ENCODE peak calls at places on chromosomes 7 and 10, in nine cellular contexts. One of them, this sample, is unnamed.

GRCh38 chr10:16944961-16945360 is 127.7 kb upstream of the RSU1 start:
- DNase-seq in SJSA1: no peak
- DNase-seq in SK-MEL-5: no peak
- DNase-seq in stimulated activated CD4-positive, alpha-beta T cell treated with anti-CD3 and anti-CD28 coated beads, Interleukin-2, amount 100 ng/mL, for 48 hours: no peak
- DNase-seq in HL-60: no peak
- DNase-seq in ELF-1: no peak
- DNase-seq in left cardiac atrium: no peak
- DNase-seq in SW480: no peak
- DNase-seq in AG20443: no peak
- DNase-seq in this sample: no peak

GRCh38 chr7:127905491-127906330 is 125.5 kb downstream of the LRRC4 start:
- DNase-seq in SW480: no peak
- DNase-seq in SJSA1: peak; percentile 36
- DNase-seq in SK-MEL-5: no peak
- DNase-seq in left cardiac atrium: no peak
- DNase-seq in stimulated activated CD4-positive, alpha-beta T cell treated with anti-CD3 and anti-CD28 coated beads, Interleukin-2, amount 100 ng/mL, for 48 hours: no peak
- DNase-seq in HL-60: no peak
- DNase-seq in AG20443: peak; percentile 49
- DNase-seq in ELF-1: peak; percentile 64
- DNase-seq in this sample: no peak

GRCh38 chr10:70212277-70212676 is 21.0 kb downstream of the PPA1 start:
- DNase-seq in stimulated activated CD4-positive, alpha-beta T cell treated with anti-CD3 and anti-CD28 coated beads, Interleukin-2, amount 100 ng/mL, for 48 hours: no peak
- DNase-seq in SJSA1: no peak
- DNase-seq in SK-MEL-5: no peak
- DNase-seq in left cardiac atrium: no peak
- DNase-seq in HL-60: no peak
- DNase-seq in AG20443: no peak
- DNase-seq in SW480: no peak
- DNase-seq in ELF-1: no peak
- DNase-seq in this sample: no peak

GRCh38 chr10:51244739-51245138 is 170.5 kb downstream of the PRKG1 start:
- DNase-seq in stimulated activated CD4-positive, alpha-beta T cell treated with anti-CD3 and anti-CD28 coated beads, Interleukin-2, amount 100 ng/mL, for 48 hours: no peak
- DNase-seq in SW480: no peak
- DNase-seq in SK-MEL-5: no peak
- DNase-seq in left cardiac atrium: no peak
- DNase-seq in ELF-1: peak; percentile 66
- DNase-seq in AG20443: peak; percentile 79
- DNase-seq in HL-60: no peak
- DNase-seq in SJSA1: no peak
- DNase-seq in this sample: no peak

GRCh38 chr10:79380918-79381775 is 33.9 kb downstream of the PPIF start:
- DNase-seq in SJSA1: no peak
- DNase-seq in stimulated activated CD4-positive, alpha-beta T cell treated with anti-CD3 and anti-CD28 coated beads, Interleukin-2, amount 100 ng/mL, for 48 hours: no peak
- DNase-seq in left cardiac atrium: peak; percentile 15
- DNase-seq in ELF-1: no peak
- DNase-seq in SW480: no peak
- DNase-seq in SK-MEL-5: no peak
- DNase-seq in HL-60: no peak
- DNase-seq in AG20443: no peak
- DNase-seq in this sample: no peak

GRCh38 chr10:79404231-79404609 is 41.2 kb downstream of the ZCCHC24 start:
- DNase-seq in stimulated activated CD4-positive, alpha-beta T cell treated with anti-CD3 and anti-CD28 coated beads, Interleukin-2, amount 100 ng/mL, for 48 hours: no peak
- DNase-seq in SW480: peak; percentile 60
- DNase-seq in ELF-1: peak; percentile 76
- DNase-seq in SJSA1: no peak
- DNase-seq in left cardiac atrium: peak; percentile 82
- DNase-seq in HL-60: peak; percentile 64
- DNase-seq in AG20443: peak; percentile 83
- DNase-seq in SK-MEL-5: peak; percentile 20
- DNase-seq in this sample: no peak

GRCh38 chr7:105680505-105681187 is 99.4 kb upstream of the EFCAB10 start:
- DNase-seq in SK-MEL-5: no peak
- DNase-seq in ELF-1: peak; percentile 92
- DNase-seq in stimulated activated CD4-positive, alpha-beta T cell treated with anti-CD3 and anti-CD28 coated beads, Interleukin-2, amount 100 ng/mL, for 48 hours: no peak
- DNase-seq in SJSA1: no peak
- DNase-seq in AG20443: no peak
- DNase-seq in SW480: no peak
- DNase-seq in left cardiac atrium: peak; percentile 54
- DNase-seq in HL-60: no peak
- DNase-seq in this sample: no peak

GRCh38 chr7:142134944-142135343 is 23.4 kb downstream of the MGAM2 start:
- DNase-seq in HL-60: peak; percentile 70
- DNase-seq in SJSA1: no peak
- DNase-seq in AG20443: no peak
- DNase-seq in ELF-1: no peak
- DNase-seq in SW480: no peak
- DNase-seq in stimulated activated CD4-positive, alpha-beta T cell treated with anti-CD3 and anti-CD28 coated beads, Interleukin-2, amount 100 ng/mL, for 48 hours: no peak
- DNase-seq in left cardiac atrium: no peak
- DNase-seq in SK-MEL-5: no peak
- DNase-seq in this sample: no peak

GRCh38 chr7:157900011-157900410 is 563.2 kb downstream of the DNAJB6 start:
- DNase-seq in left cardiac atrium: no peak
- DNase-seq in ELF-1: no peak
- DNase-seq in HL-60: no peak
- DNase-seq in SW480: no peak
- DNase-seq in SJSA1: no peak
- DNase-seq in stimulated activated CD4-positive, alpha-beta T cell treated with anti-CD3 and anti-CD28 coated beads, Interleukin-2, amount 100 ng/mL, for 48 hours: no peak
- DNase-seq in AG20443: no peak
- DNase-seq in SK-MEL-5: no peak
- DNase-seq in this sample: no peak

GRCh38 chr7:105975770-105976428 is 12.8 kb downstream of the CDHR3 start:
- DNase-seq in stimulated activated CD4-positive, alpha-beta T cell treated with anti-CD3 and anti-CD28 coated beads, Interleukin-2, amount 100 ng/mL, for 48 hours: no peak
- DNase-seq in ELF-1: peak; percentile 37
- DNase-seq in SJSA1: no peak
- DNase-seq in AG20443: no peak
- DNase-seq in SK-MEL-5: no peak
- DNase-seq in left cardiac atrium: no peak
- DNase-seq in SW480: no peak
- DNase-seq in HL-60: no peak
- DNase-seq in this sample: no peak

GRCh38 chr7:131544449-131545425 is 11.7 kb downstream of the PODXL start:
- DNase-seq in SK-MEL-5: peak; percentile 76
- DNase-seq in left cardiac atrium: no peak
- DNase-seq in SW480: peak; percentile 37
- DNase-seq in ELF-1: peak; percentile 78
- DNase-seq in AG20443: peak; percentile 63
- DNase-seq in SJSA1: peak; percentile 37
- DNase-seq in HL-60: no peak
- DNase-seq in stimulated activated CD4-positive, alpha-beta T cell treated with anti-CD3 and anti-CD28 coated beads, Interleukin-2, amount 100 ng/mL, for 48 hours: no peak
- DNase-seq in this sample: no peak

GRCh38 chr7:35420657-35421056 is 166.8 kb upstream of the TBX20 start:
- DNase-seq in HL-60: no peak
- DNase-seq in SW480: peak; percentile 23
- DNase-seq in SJSA1: no peak
- DNase-seq in SK-MEL-5: peak; percentile 45
- DNase-seq in AG20443: no peak
- DNase-seq in left cardiac atrium: no peak
- DNase-seq in stimulated activated CD4-positive, alpha-beta T cell treated with anti-CD3 and anti-CD28 coated beads, Interleukin-2, amount 100 ng/mL, for 48 hours: no peak
- DNase-seq in ELF-1: no peak
- DNase-seq in this sample: no peak

GRCh38 chr7:79340212-79340611 is 113.3 kb downstream of the MAGI2 start:
- DNase-seq in SK-MEL-5: no peak
- DNase-seq in SJSA1: no peak
- DNase-seq in HL-60: no peak
- DNase-seq in AG20443: no peak
- DNase-seq in ELF-1: no peak
- DNase-seq in SW480: no peak
- DNase-seq in stimulated activated CD4-positive, alpha-beta T cell treated with anti-CD3 and anti-CD28 coated beads, Interleukin-2, amount 100 ng/mL, for 48 hours: no peak
- DNase-seq in left cardiac atrium: no peak
- DNase-seq in this sample: no peak

GRCh38 chr10:131247873-131248272 is 63.6 kb downstream of the TCERG1L start:
- DNase-seq in left cardiac atrium: no peak
- DNase-seq in SJSA1: no peak
- DNase-seq in HL-60: no peak
- DNase-seq in SW480: no peak
- DNase-seq in AG20443: no peak
- DNase-seq in stimulated activated CD4-positive, alpha-beta T cell treated with anti-CD3 and anti-CD28 coated beads, Interleukin-2, amount 100 ng/mL, for 48 hours: no peak
- DNase-seq in SK-MEL-5: no peak
- DNase-seq in ELF-1: no peak
- DNase-seq in this sample: no peak

GRCh38 chr7:150994141-150994837 is 3.5 kb downstream of the NOS3 start:
- DNase-seq in SW480: no peak
- DNase-seq in HL-60: peak; percentile 76
- DNase-seq in stimulated activated CD4-positive, alpha-beta T cell treated with anti-CD3 and anti-CD28 coated beads, Interleukin-2, amount 100 ng/mL, for 48 hours: no peak
- DNase-seq in SK-MEL-5: no peak
- DNase-seq in SJSA1: no peak
- DNase-seq in AG20443: no peak
- DNase-seq in ELF-1: no peak
- DNase-seq in left cardiac atrium: peak; percentile 83
- DNase-seq in this sample: no peak

GRCh38 chr7:112449353-112449752 is 907 bp upstream of the IFRD1 start:
- DNase-seq in stimulated activated CD4-positive, alpha-beta T cell treated with anti-CD3 and anti-CD28 coated beads, Interleukin-2, amount 100 ng/mL, for 48 hours: peak; percentile 29
- DNase-seq in AG20443: no peak
- DNase-seq in SW480: peak; percentile 97
- DNase-seq in HL-60: no peak
- DNase-seq in left cardiac atrium: no peak
- DNase-seq in ELF-1: no peak
- DNase-seq in SK-MEL-5: peak; percentile 19
- DNase-seq in SJSA1: peak; percentile 15
- DNase-seq in this sample: no peak

GRCh38 chr7:99825451-99825850 is 2.4 kb upstream of the CYP3A43 start:
- DNase-seq in SJSA1: no peak
- DNase-seq in AG20443: no peak
- DNase-seq in left cardiac atrium: no peak
- DNase-seq in HL-60: no peak
- DNase-seq in SW480: no peak
- DNase-seq in stimulated activated CD4-positive, alpha-beta T cell treated with anti-CD3 and anti-CD28 coated beads, Interleukin-2, amount 100 ng/mL, for 48 hours: no peak
- DNase-seq in SK-MEL-5: no peak
- DNase-seq in ELF-1: no peak
- DNase-seq in this sample: no peak

GRCh38 chr7:6651866-6652445 is 14.8 kb downstream of the ZNF316 start:
- DNase-seq in AG20443: no peak
- DNase-seq in SJSA1: no peak
- DNase-seq in ELF-1: no peak
- DNase-seq in SW480: no peak
- DNase-seq in stimulated activated CD4-positive, alpha-beta T cell treated with anti-CD3 and anti-CD28 coated beads, Interleukin-2, amount 100 ng/mL, for 48 hours: no peak
- DNase-seq in SK-MEL-5: no peak
- DNase-seq in HL-60: no peak
- DNase-seq in left cardiac atrium: no peak
- DNase-seq in this sample: no peak

GRCh38 chr7:37448057-37448636 is 517 bp downstream of the ELMO1 start:
- DNase-seq in AG20443: peak; percentile 13
- DNase-seq in HL-60: peak; percentile 51
- DNase-seq in left cardiac atrium: no peak
- DNase-seq in SW480: no peak
- DNase-seq in SJSA1: no peak
- DNase-seq in stimulated activated CD4-positive, alpha-beta T cell treated with anti-CD3 and anti-CD28 coated beads, Interleukin-2, amount 100 ng/mL, for 48 hours: no peak
- DNase-seq in SK-MEL-5: no peak
- DNase-seq in ELF-1: no peak
- DNase-seq in this sample: no peak

GRCh38 chr10:62037166-62037831 is 135.8 kb downstream of the ARID5B start:
- DNase-seq in left cardiac atrium: no peak
- DNase-seq in SJSA1: peak; percentile 71
- DNase-seq in HL-60: no peak
- DNase-seq in ELF-1: peak; percentile 59
- DNase-seq in SK-MEL-5: peak; percentile 91
- DNase-seq in AG20443: peak; percentile 54
- DNase-seq in SW480: no peak
- DNase-seq in stimulated activated CD4-positive, alpha-beta T cell treated with anti-CD3 and anti-CD28 coated beads, Interleukin-2, amount 100 ng/mL, for 48 hours: no peak
- DNase-seq in this sample: no peak

GRCh38 chr10:60646966-60647796 is 131.1 kb upstream of the CDK1 start:
- DNase-seq in ELF-1: no peak
- DNase-seq in SW480: peak; percentile 42
- DNase-seq in stimulated activated CD4-positive, alpha-beta T cell treated with anti-CD3 and anti-CD28 coated beads, Interleukin-2, amount 100 ng/mL, for 48 hours: peak; percentile 54
- DNase-seq in left cardiac atrium: no peak
- DNase-seq in SK-MEL-5: peak; percentile 62
- DNase-seq in HL-60: peak; percentile 18
- DNase-seq in SJSA1: peak; percentile 32
- DNase-seq in AG20443: peak; percentile 42
- DNase-seq in this sample: peak; percentile 35

GRCh38 chr7:126605056-126605455 is 647.7 kb downstream of the GRM8 start:
- DNase-seq in left cardiac atrium: no peak
- DNase-seq in AG20443: no peak
- DNase-seq in ELF-1: no peak
- DNase-seq in SJSA1: no peak
- DNase-seq in stimulated activated CD4-positive, alpha-beta T cell treated with anti-CD3 and anti-CD28 coated beads, Interleukin-2, amount 100 ng/mL, for 48 hours: no peak
- DNase-seq in HL-60: no peak
- DNase-seq in SW480: no peak
- DNase-seq in SK-MEL-5: no peak
- DNase-seq in this sample: no peak

GRCh38 chr10:44016589-44017482 is 368.1 kb downstream of the CXCL12 start:
- DNase-seq in SJSA1: no peak
- DNase-seq in stimulated activated CD4-positive, alpha-beta T cell treated with anti-CD3 and anti-CD28 coated beads, Interleukin-2, amount 100 ng/mL, for 48 hours: no peak
- DNase-seq in ELF-1: no peak
- DNase-seq in left cardiac atrium: no peak
- DNase-seq in SK-MEL-5: no peak
- DNase-seq in AG20443: peak; percentile 44
- DNase-seq in HL-60: no peak
- DNase-seq in SW480: no peak
- DNase-seq in this sample: no peak

GRCh38 chr7:20839987-20840386 is 53.3 kb upstream of the SP8 start:
- DNase-seq in left cardiac atrium: no peak
- DNase-seq in AG20443: no peak
- DNase-seq in SW480: no peak
- DNase-seq in SJSA1: no peak
- DNase-seq in HL-60: no peak
- DNase-seq in SK-MEL-5: no peak
- DNase-seq in stimulated activated CD4-positive, alpha-beta T cell treated with anti-CD3 and anti-CD28 coated beads, Interleukin-2, amount 100 ng/mL, for 48 hours: no peak
- DNase-seq in ELF-1: no peak
- DNase-seq in this sample: no peak

GRCh38 chr7:38367301-38367700 is 93.9 kb upstream of the TARP start:
- DNase-seq in SK-MEL-5: no peak
- DNase-seq in AG20443: no peak
- DNase-seq in left cardiac atrium: no peak
- DNase-seq in ELF-1: no peak
- DNase-seq in SW480: no peak
- DNase-seq in HL-60: no peak
- DNase-seq in SJSA1: no peak
- DNase-seq in stimulated activated CD4-positive, alpha-beta T cell treated with anti-CD3 and anti-CD28 coated beads, Interleukin-2, amount 100 ng/mL, for 48 hours: no peak
- DNase-seq in this sample: no peak

GRCh38 chr7:81299272-81299671 is 380.4 kb upstream of the SEMA3C start:
- DNase-seq in AG20443: peak; percentile 86
- DNase-seq in ELF-1: no peak
- DNase-seq in left cardiac atrium: no peak
- DNase-seq in SJSA1: peak; percentile 71
- DNase-seq in SW480: peak; percentile 67
- DNase-seq in SK-MEL-5: peak; percentile 91
- DNase-seq in stimulated activated CD4-positive, alpha-beta T cell treated with anti-CD3 and anti-CD28 coated beads, Interleukin-2, amount 100 ng/mL, for 48 hours: no peak
- DNase-seq in HL-60: no peak
- DNase-seq in this sample: no peak

GRCh38 chr7:672891-673290 is 53.6 kb upstream of the DNAAF5 start:
- DNase-seq in HL-60: no peak
- DNase-seq in AG20443: no peak
- DNase-seq in ELF-1: no peak
- DNase-seq in SK-MEL-5: no peak
- DNase-seq in left cardiac atrium: no peak
- DNase-seq in SW480: no peak
- DNase-seq in stimulated activated CD4-positive, alpha-beta T cell treated with anti-CD3 and anti-CD28 coated beads, Interleukin-2, amount 100 ng/mL, for 48 hours: no peak
- DNase-seq in SJSA1: no peak
- DNase-seq in this sample: no peak

GRCh38 chr7:138848056-138848975 is 50.3 kb upstream of the ATP6V0A4 start:
- DNase-seq in ELF-1: no peak
- DNase-seq in AG20443: no peak
- DNase-seq in stimulated activated CD4-positive, alpha-beta T cell treated with anti-CD3 and anti-CD28 coated beads, Interleukin-2, amount 100 ng/mL, for 48 hours: no peak
- DNase-seq in SJSA1: no peak
- DNase-seq in HL-60: no peak
- DNase-seq in left cardiac atrium: no peak
- DNase-seq in SK-MEL-5: no peak
- DNase-seq in SW480: no peak
- DNase-seq in this sample: no peak

GRCh38 chr10:32318476-32318896 is 28.5 kb downstream of the EPC1 start:
- DNase-seq in SJSA1: no peak
- DNase-seq in SK-MEL-5: no peak
- DNase-seq in left cardiac atrium: no peak
- DNase-seq in SW480: no peak
- DNase-seq in AG20443: peak; percentile 37
- DNase-seq in stimulated activated CD4-positive, alpha-beta T cell treated with anti-CD3 and anti-CD28 coated beads, Interleukin-2, amount 100 ng/mL, for 48 hours: peak; percentile 14
- DNase-seq in HL-60: peak; percentile 25
- DNase-seq in ELF-1: no peak
- DNase-seq in this sample: no peak

GRCh38 chr10:110919349-110919931 is at the start of gene SHOC2:
- DNase-seq in ELF-1: no peak
- DNase-seq in HL-60: no peak
- DNase-seq in SJSA1: no peak
- DNase-seq in stimulated activated CD4-positive, alpha-beta T cell treated with anti-CD3 and anti-CD28 coated beads, Interleukin-2, amount 100 ng/mL, for 48 hours: peak; percentile 95
- DNase-seq in AG20443: peak; percentile 93
- DNase-seq in SW480: no peak
- DNase-seq in left cardiac atrium: peak; percentile 99
- DNase-seq in SK-MEL-5: no peak
- DNase-seq in this sample: no peak

GRCh38 chr7:2032030-2032875 is 200.5 kb downstream of the MAD1L1 start:
- DNase-seq in HL-60: no peak
- DNase-seq in ELF-1: peak; percentile 27
- DNase-seq in SW480: no peak
- DNase-seq in SJSA1: no peak
- DNase-seq in left cardiac atrium: peak; percentile 37
- DNase-seq in stimulated activated CD4-positive, alpha-beta T cell treated with anti-CD3 and anti-CD28 coated beads, Interleukin-2, amount 100 ng/mL, for 48 hours: no peak
- DNase-seq in AG20443: no peak
- DNase-seq in SK-MEL-5: no peak
- DNase-seq in this sample: no peak

This sample was measured in iPS DF 6.9.